ENCODE peak calls at places on chromosomes 3 and 15, in ten cellular contexts. Y is left ventricle myocardium superior; E is NCI-H1417; H is AG09309; S is stimulated activated effector memory CD8-positive, alpha-beta T cell treated with anti-CD3 and anti-CD28 coated beads, Interleukin-12 subunit alpha, Interleukin-12 subunit beta, amount 100 ng/mL, for 72 hours; V is activated CD4-positive, alpha-beta T cell treated with anti-CD3 and anti-CD28 coated beads for 4 hours; J is stimulated activated CD4-positive, alpha-beta T cell treated with anti-CD3 and anti-CD28 coated beads, Interleukin-15, amount 100 ng/mL, for 1 hour; M is NCI-H1105 treated with DMSO at 0.1 percent for 48 hours; C is activated naive CD8-positive, alpha-beta T cell treated with anti-CD3 and anti-CD28 coated beads, Interleukin-2, amount 50 U/mL, for 16 hours; A is hepatic stellate cell. R is an unnamed sample.
A peak's percentile ranks its signal among the peaks of the same experiment; 100 is the strongest.

GRCh38 chr3:20054549-20054987 is 14.3 kb downstream of the KAT2B start:
- DNase-seq in Y (no peak), E (no peak), H (peak; percentile 75), S (peak; percentile 87), V (peak; percentile 71), J (peak; percentile 43), M (peak; percentile 5), C (peak; percentile 34), A (no peak), R (peak; percentile 79)

GRCh38 chr3:155647988-155648591 is 96.8 kb downstream of the PLCH1 start:
- DNase-seq in Y (no peak), E (no peak), H (no peak), S (no peak), V (no peak), J (no peak), M (no peak), C (no peak), A (no peak), R (no peak)

GRCh38 chr3:69058180-69058946 is 6.2 kb upstream of the TMF1 start:
- DNase-seq in Y (no peak), E (no peak), H (no peak), S (no peak), V (no peak), J (no peak), M (no peak), C (no peak), A (no peak), R (peak; percentile 49)

GRCh38 chr3:131393868-131394267 is 12.3 kb downstream of the NUDT16 start:
- DNase-seq in Y (no peak), E (no peak), H (no peak), S (no peak), V (no peak), J (no peak), M (no peak), C (no peak), A (no peak), R (no peak)

GRCh38 chr3:9142346-9142745 is 107.1 kb downstream of the SRGAP3 start:
- DNase-seq in Y (no peak), E (no peak), H (no peak), S (no peak), V (no peak), J (no peak), M (peak; percentile 8), C (no peak), A (no peak), R (no peak)

GRCh38 chr3:71176366-71176765 is 407.2 kb downstream of the FOXP1 start:
- DNase-seq in Y (no peak), E (no peak), H (no peak), S (no peak), V (no peak), J (no peak), M (no peak), C (no peak), A (no peak), R (no peak)

GRCh38 chr15:73959801-73960200 is 32.3 kb downstream of the STOML1 start:
- DNase-seq in Y (no peak), E (no peak), H (no peak), S (no peak), V (no peak), J (no peak), M (no peak), C (no peak), A (no peak), R (no peak)

GRCh38 chr15:58565620-58566019 is 133.8 kb downstream of the LIPC start:
- DNase-seq in Y (no peak), E (no peak), H (no peak), S (no peak), V (no peak), J (no peak), M (no peak), C (no peak), A (no peak), R (no peak)

GRCh38 chr15:100929641-100930042 is 10.5 kb downstream of the LRRK1 start:
- DNase-seq in Y (no peak), E (peak; percentile 52), H (no peak), S (no peak), V (no peak), J (no peak), M (peak; percentile 52), C (no peak), A (no peak), R (no peak)

GRCh38 chr3:172221550-172221949 is 182.2 kb downstream of the FNDC3B start:
- DNase-seq in Y (no peak), E (no peak), H (peak; percentile 74), S (no peak), V (no peak), J (no peak), M (no peak), C (no peak), A (peak; percentile 27), R (no peak)

GRCh38 chr15:57732526-57733331 is 26.2 kb downstream of the POLR2M start:
- DNase-seq in Y (peak; percentile 49), E (peak; percentile 23), H (no peak), S (no peak), V (peak; percentile 53), J (no peak), M (peak; percentile 63), C (no peak), A (peak; percentile 38), R (peak; percentile 57)

GRCh38 chr3:40240921-40241320 is 68.6 kb upstream of the EIF1B start:
- DNase-seq in Y (no peak), E (no peak), H (no peak), S (no peak), V (no peak), J (no peak), M (no peak), C (no peak), A (no peak), R (no peak)

GRCh38 chr15:81507831-81508230 is 133.8 kb upstream of the TMC3 start:
- DNase-seq in Y (no peak), E (no peak), H (no peak), S (no peak), V (no peak), J (no peak), M (no peak), C (no peak), A (no peak), R (no peak)

GRCh38 chr15:38508647-38509046 is 54.7 kb downstream of the FAM98B start:
- DNase-seq in Y (no peak), E (no peak), H (no peak), S (peak; percentile 64), V (no peak), J (no peak), M (no peak), C (no peak), A (no peak), R (no peak)

GRCh38 chr15:56249080-56249479 is 5.4 kb upstream of the RFX7 start:
- DNase-seq in Y (no peak), E (peak; percentile 22), H (peak; percentile 37), S (no peak), V (no peak), J (no peak), M (no peak), C (no peak), A (peak; percentile 40), R (no peak)